ENCODE peak calls at places on chromosomes 11 and 22, in eight cellular contexts. One of them, this sample, is unnamed.

GRCh38 chr22:46390652-46391301 is 55.3 kb downstream of the TRMU start:
- DNase-seq in cardiac fibroblast: peak; percentile 69
- DNase-seq in kidney epithelial cell: no peak
- DNase-seq in body of pancreas: peak; percentile 90
- DNase-seq in epithelial cell of esophagus: peak; percentile 73
- DNase-seq in CD8-positive, alpha-beta T cell: no peak
- DNase-seq in WTC11: no peak
- DNase-seq in IMR-90: peak; percentile 65
- DNase-seq in this sample: no peak

GRCh38 chr11:75259711-75260110 is 19.1 kb downstream of the TPBGL start:
- DNase-seq in cardiac fibroblast: no peak
- DNase-seq in kidney epithelial cell: no peak
- DNase-seq in body of pancreas: no peak
- DNase-seq in epithelial cell of esophagus: no peak
- DNase-seq in CD8-positive, alpha-beta T cell: no peak
- DNase-seq in WTC11: no peak
- DNase-seq in IMR-90: no peak
- DNase-seq in this sample: no peak

GRCh38 chr11:3341298-3341697 is 37.6 kb downstream of the ZNF195 start:
- DNase-seq in cardiac fibroblast: peak; percentile 15
- DNase-seq in kidney epithelial cell: no peak
- DNase-seq in body of pancreas: peak; percentile 75
- DNase-seq in epithelial cell of esophagus: peak; percentile 29
- DNase-seq in CD8-positive, alpha-beta T cell: peak; percentile 67
- DNase-seq in WTC11: peak; percentile 81
- DNase-seq in IMR-90: no peak
- DNase-seq in this sample: peak; percentile 72

GRCh38 chr11:35605691-35606090 is 12.6 kb upstream of the FJX1 start:
- DNase-seq in cardiac fibroblast: peak; percentile 76
- DNase-seq in kidney epithelial cell: no peak
- DNase-seq in body of pancreas: peak; percentile 13
- DNase-seq in epithelial cell of esophagus: no peak
- DNase-seq in CD8-positive, alpha-beta T cell: no peak
- DNase-seq in WTC11: no peak
- DNase-seq in IMR-90: peak; percentile 59
- DNase-seq in this sample: no peak

GRCh38 chr11:30552839-30553238 is 33.3 kb downstream of the MPPED2 start:
- DNase-seq in cardiac fibroblast: no peak
- DNase-seq in kidney epithelial cell: no peak
- DNase-seq in body of pancreas: no peak
- DNase-seq in epithelial cell of esophagus: no peak
- DNase-seq in CD8-positive, alpha-beta T cell: no peak
- DNase-seq in WTC11: no peak
- DNase-seq in IMR-90: no peak
- DNase-seq in this sample: no peak

GRCh38 chr11:111916768-111917167 is 1.9 kb upstream of the C11orf52 start:
- DNase-seq in cardiac fibroblast: no peak
- DNase-seq in kidney epithelial cell: no peak
- DNase-seq in body of pancreas: no peak
- DNase-seq in epithelial cell of esophagus: no peak
- DNase-seq in CD8-positive, alpha-beta T cell: no peak
- DNase-seq in WTC11: no peak
- DNase-seq in IMR-90: no peak
- DNase-seq in this sample: no peak

GRCh38 chr22:24157783-24158170 is 23.5 kb upstream of the SUSD2 start:
- DNase-seq in cardiac fibroblast: peak; percentile 9
- DNase-seq in kidney epithelial cell: no peak
- DNase-seq in body of pancreas: no peak
- DNase-seq in epithelial cell of esophagus: no peak
- DNase-seq in CD8-positive, alpha-beta T cell: no peak
- DNase-seq in WTC11: no peak
- DNase-seq in IMR-90: no peak
- DNase-seq in this sample: no peak

GRCh38 chr22:25008666-25009065 is 56.1 kb downstream of the KIAA1671 start:
- DNase-seq in cardiac fibroblast: no peak
- DNase-seq in kidney epithelial cell: peak; percentile 94
- DNase-seq in body of pancreas: no peak
- DNase-seq in epithelial cell of esophagus: peak; percentile 51
- DNase-seq in CD8-positive, alpha-beta T cell: no peak
- DNase-seq in WTC11: no peak
- DNase-seq in IMR-90: no peak
- DNase-seq in this sample: no peak

GRCh38 chr11:14520902-14521151 is 641 bp upstream of the PSMA1 start:
- DNase-seq in cardiac fibroblast: no peak
- DNase-seq in kidney epithelial cell: no peak
- DNase-seq in body of pancreas: no peak
- DNase-seq in epithelial cell of esophagus: no peak
- DNase-seq in CD8-positive, alpha-beta T cell: no peak
- DNase-seq in WTC11: no peak
- DNase-seq in IMR-90: no peak
- DNase-seq in this sample: no peak

GRCh38 chr11:35337136-35337918 is 82.0 kb downstream of the SLC1A2 start:
- DNase-seq in cardiac fibroblast: peak; percentile 92
- DNase-seq in kidney epithelial cell: peak; percentile 97
- DNase-seq in body of pancreas: peak; percentile 67
- DNase-seq in epithelial cell of esophagus: peak; percentile 99
- DNase-seq in CD8-positive, alpha-beta T cell: no peak
- DNase-seq in WTC11: no peak
- DNase-seq in IMR-90: peak; percentile 99
- DNase-seq in this sample: peak; percentile 99

GRCh38 chr11:128509990-128510389 is 77.4 kb downstream of the ETS1 start:
- DNase-seq in cardiac fibroblast: no peak
- DNase-seq in kidney epithelial cell: no peak
- DNase-seq in body of pancreas: no peak
- DNase-seq in epithelial cell of esophagus: peak; percentile 60
- DNase-seq in CD8-positive, alpha-beta T cell: no peak
- DNase-seq in WTC11: no peak
- DNase-seq in IMR-90: peak; percentile 79
- DNase-seq in this sample: no peak

GRCh38 chr11:13169709-13170108 is 107.9 kb upstream of the BMAL1 start:
- DNase-seq in cardiac fibroblast: peak; percentile 94
- DNase-seq in kidney epithelial cell: peak; percentile 42
- DNase-seq in body of pancreas: peak; percentile 14
- DNase-seq in epithelial cell of esophagus: peak; percentile 82
- DNase-seq in CD8-positive, alpha-beta T cell: no peak
- DNase-seq in WTC11: no peak
- DNase-seq in IMR-90: peak; percentile 94
- DNase-seq in this sample: peak; percentile 98

GRCh38 chr11:35951659-35952058 is 7.8 kb downstream of the LDLRAD3 start:
- DNase-seq in cardiac fibroblast: no peak
- DNase-seq in kidney epithelial cell: no peak
- DNase-seq in body of pancreas: no peak
- DNase-seq in epithelial cell of esophagus: no peak
- DNase-seq in CD8-positive, alpha-beta T cell: no peak
- DNase-seq in WTC11: no peak
- DNase-seq in IMR-90: no peak
- DNase-seq in this sample: peak; percentile 37

GRCh38 chr11:116730568-116730967 is 42.2 kb downstream of the BUD13 start:
- DNase-seq in cardiac fibroblast: peak; percentile 40
- DNase-seq in kidney epithelial cell: no peak
- DNase-seq in body of pancreas: no peak
- DNase-seq in epithelial cell of esophagus: no peak
- DNase-seq in CD8-positive, alpha-beta T cell: no peak
- DNase-seq in WTC11: no peak
- DNase-seq in IMR-90: no peak
- DNase-seq in this sample: no peak

GRCh38 chr11:9688716-9689511 is 25.0 kb downstream of the SWAP70 start:
- DNase-seq in cardiac fibroblast: peak; percentile 82
- DNase-seq in kidney epithelial cell: peak; percentile 63
- DNase-seq in body of pancreas: peak; percentile 27
- DNase-seq in epithelial cell of esophagus: peak; percentile 76
- DNase-seq in CD8-positive, alpha-beta T cell: no peak
- DNase-seq in WTC11: no peak
- DNase-seq in IMR-90: peak; percentile 81
- DNase-seq in this sample: peak; percentile 40

GRCh38 chr22:28942333-28942732 is 59.0 kb downstream of the ZNRF3 start:
- DNase-seq in cardiac fibroblast: no peak
- DNase-seq in kidney epithelial cell: no peak
- DNase-seq in body of pancreas: no peak
- DNase-seq in epithelial cell of esophagus: no peak
- DNase-seq in CD8-positive, alpha-beta T cell: no peak
- DNase-seq in WTC11: no peak
- DNase-seq in IMR-90: no peak
- DNase-seq in this sample: no peak

GRCh38 chr11:2248762-2249161 is 21.6 kb downstream of the ASCL2 start:
- DNase-seq in cardiac fibroblast: no peak
- DNase-seq in kidney epithelial cell: no peak
- DNase-seq in body of pancreas: no peak
- DNase-seq in epithelial cell of esophagus: no peak
- DNase-seq in CD8-positive, alpha-beta T cell: no peak
- DNase-seq in WTC11: no peak
- DNase-seq in IMR-90: no peak
- DNase-seq in this sample: no peak

GRCh38 chr22:46983046-46983445 is 220.6 kb downstream of the TBC1D22A start:
- DNase-seq in cardiac fibroblast: no peak
- DNase-seq in kidney epithelial cell: no peak
- DNase-seq in body of pancreas: no peak
- DNase-seq in epithelial cell of esophagus: no peak
- DNase-seq in CD8-positive, alpha-beta T cell: no peak
- DNase-seq in WTC11: no peak
- DNase-seq in IMR-90: no peak
- DNase-seq in this sample: no peak

DNA sequence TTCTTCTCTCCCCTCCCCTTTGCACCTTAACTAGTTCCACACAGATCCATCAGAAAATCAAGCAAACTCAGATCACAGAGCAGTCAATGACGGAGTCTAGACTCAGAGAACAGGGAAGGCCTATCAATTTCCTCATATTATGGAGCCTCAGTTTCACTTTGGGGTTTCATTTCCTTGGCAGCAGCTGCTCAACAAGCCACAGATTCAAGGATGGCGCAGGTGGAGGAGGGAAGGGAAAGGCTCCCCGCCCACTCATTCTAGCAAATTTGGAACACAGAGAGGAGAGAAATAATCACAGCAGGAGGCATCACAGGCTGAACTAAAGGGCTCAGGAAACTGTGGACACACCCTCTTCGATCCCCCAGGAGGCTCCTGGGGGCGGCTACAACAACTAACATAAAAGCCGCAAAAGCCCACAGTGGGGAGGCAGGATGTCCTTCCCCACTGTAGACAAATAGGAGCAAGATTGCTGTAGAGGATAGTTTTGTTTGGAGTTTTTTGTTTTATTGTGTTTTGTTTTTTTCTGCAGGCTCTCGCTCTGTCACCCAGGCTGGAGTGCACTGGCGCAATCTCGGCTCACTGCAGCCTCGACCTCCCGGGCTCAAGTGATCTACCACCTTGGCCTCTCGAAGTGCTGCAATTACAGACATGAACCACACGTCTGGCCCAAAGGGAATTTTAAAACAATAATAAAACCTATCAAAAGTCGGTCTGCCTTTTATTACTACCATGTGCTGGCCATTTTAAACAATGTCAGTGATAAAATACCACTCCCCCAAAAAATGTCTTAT is 3.4 kb downstream of the PLAAT3 start:
- DNase-seq in cardiac fibroblast: peak; percentile 18
- DNase-seq in kidney epithelial cell: no peak
- DNase-seq in body of pancreas: no peak
- DNase-seq in epithelial cell of esophagus: no peak
- DNase-seq in CD8-positive, alpha-beta T cell: no peak
- DNase-seq in WTC11: peak; percentile 35
- DNase-seq in IMR-90: no peak
- DNase-seq in this sample: no peak
- TF ChIP-seq CTCF in cardiac fibroblast: peak; percentile 2
- TF ChIP-seq CTCF in kidney epithelial cell: no peak
- TF ChIP-seq CTCF in body of pancreas: no peak
- TF ChIP-seq CTCF in epithelial cell of esophagus: no peak
- TF ChIP-seq CTCF in CD8-positive, alpha-beta T cell: no peak
- TF ChIP-seq CTCF in WTC11: no peak
- TF ChIP-seq CTCF in IMR-90: no peak
- TF ChIP-seq CTCF in this sample: no peak

DNA sequence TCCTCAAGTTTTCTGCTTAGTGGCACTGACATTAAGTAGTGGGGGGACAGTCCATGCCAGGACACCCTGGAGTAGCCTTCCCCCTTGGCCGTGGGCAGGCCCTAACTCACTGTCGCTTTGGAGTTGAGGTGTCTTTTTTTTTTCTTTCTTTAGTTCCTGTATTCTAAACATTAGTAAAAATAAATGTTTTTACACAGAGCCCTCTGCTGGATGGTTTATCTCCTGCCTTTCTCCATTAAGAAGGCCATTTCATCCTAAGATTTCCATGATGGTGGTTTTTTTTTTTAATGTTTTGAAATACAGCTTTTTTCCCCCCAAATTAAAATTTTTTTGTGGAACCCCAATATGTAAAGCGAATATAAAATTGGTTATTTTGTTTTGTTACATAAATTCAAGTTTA is 1.8 kb upstream of the TIGD3 start:
- DNase-seq in cardiac fibroblast: peak; percentile 33
- DNase-seq in kidney epithelial cell: no peak
- DNase-seq in body of pancreas: no peak
- DNase-seq in epithelial cell of esophagus: no peak
- DNase-seq in CD8-positive, alpha-beta T cell: no peak
- DNase-seq in WTC11: no peak
- DNase-seq in IMR-90: peak; percentile 32
- DNase-seq in this sample: no peak
- TF ChIP-seq CTCF in cardiac fibroblast: peak; percentile 32
- TF ChIP-seq CTCF in kidney epithelial cell: peak; percentile 34
- TF ChIP-seq CTCF in body of pancreas: no peak
- TF ChIP-seq CTCF in epithelial cell of esophagus: peak; percentile 22
- TF ChIP-seq CTCF in CD8-positive, alpha-beta T cell: no peak
- TF ChIP-seq CTCF in WTC11: no peak
- TF ChIP-seq CTCF in IMR-90: peak; percentile 48
- TF ChIP-seq CTCF in this sample: peak; percentile 16

GRCh38 chr11:16786131-16786530 is 47.7 kb downstream of the C11orf58 start:
- DNase-seq in cardiac fibroblast: no peak
- DNase-seq in kidney epithelial cell: no peak
- DNase-seq in body of pancreas: no peak
- DNase-seq in epithelial cell of esophagus: no peak
- DNase-seq in CD8-positive, alpha-beta T cell: no peak
- DNase-seq in WTC11: no peak
- DNase-seq in IMR-90: no peak
- DNase-seq in this sample: no peak
- TF ChIP-seq CTCF in cardiac fibroblast: no peak
- TF ChIP-seq CTCF in kidney epithelial cell: no peak
- TF ChIP-seq CTCF in body of pancreas: no peak
- TF ChIP-seq CTCF in epithelial cell of esophagus: no peak
- TF ChIP-seq CTCF in CD8-positive, alpha-beta T cell: no peak
- TF ChIP-seq CTCF in WTC11: no peak
- TF ChIP-seq CTCF in IMR-90: no peak
- TF ChIP-seq CTCF in this sample: no peak

GRCh38 chr11:62560566-62561103 is 13.1 kb downstream of the EEF1G start:
- DNase-seq in cardiac fibroblast: peak; percentile 98
- DNase-seq in kidney epithelial cell: peak; percentile 89
- DNase-seq in body of pancreas: peak; percentile 87
- DNase-seq in epithelial cell of esophagus: peak; percentile 99
- DNase-seq in CD8-positive, alpha-beta T cell: peak; percentile 83
- DNase-seq in WTC11: peak; percentile 96
- DNase-seq in IMR-90: peak; percentile 98
- DNase-seq in this sample: peak; percentile 98
- TF ChIP-seq CTCF in cardiac fibroblast: peak; percentile 88
- TF ChIP-seq CTCF in kidney epithelial cell: peak; percentile 88
- TF ChIP-seq CTCF in body of pancreas: peak; percentile 84
- TF ChIP-seq CTCF in epithelial cell of esophagus: peak; percentile 94
- TF ChIP-seq CTCF in CD8-positive, alpha-beta T cell: peak; percentile 64
- TF ChIP-seq CTCF in WTC11: peak; percentile 61
- TF ChIP-seq CTCF in IMR-90: peak; percentile 98
- TF ChIP-seq CTCF in this sample: peak; percentile 86

This sample was measured in MCF 10A.